ENCODE peak calls at places on chromosomes 16 and 17, in nine cellular contexts. T is body of pancreas, D is upper lobe of left lung, K is K562, C is A549, Z is right lobe of liver, A is heart left ventricle, E is GM12878, G is HCT116. U is an unnamed sample.
A peak's percentile ranks its signal among the peaks of the same experiment; 100 is the strongest.

GRCh38 chr16:54402270-54402669 is 115.7 kb upstream of the IRX3 start:
- ATAC-seq in T (no peak), D (no peak), K (no peak), C (no peak), Z (no peak), A (peak; percentile 94), E (no peak), G (no peak), U (no peak)

GRCh38 chr16:54176376-54176901 is 110.1 kb downstream of the IRX3 start:
- ATAC-seq in T (peak; percentile 49), D (no peak), K (no peak), C (no peak), Z (peak; percentile 86), A (no peak), E (no peak), G (no peak), U (no peak)

GRCh38 chr16:85216522-85217375 is 104.5 kb upstream of the CIBAR2 start:
- ATAC-seq in T (no peak), D (no peak), K (peak; percentile 85), C (no peak), Z (no peak), A (no peak), E (peak; percentile 63), G (no peak), U (no peak)

GRCh38 chr16:58196898-58197313 is 1.0 kb downstream of the CSNK2A2 start:
- ATAC-seq in T (no peak), D (no peak), K (peak; percentile 8), C (no peak), Z (no peak), A (peak; percentile 72), E (peak; percentile 32), G (peak; percentile 37), U (no peak)

GRCh38 chr17:27241346-27241946 is 52.5 kb upstream of the WSB1 start:
- ATAC-seq in T (no peak), D (no peak), K (no peak), C (no peak), Z (no peak), A (no peak), E (peak; percentile 76), G (peak; percentile 21), U (no peak)

GRCh38 chr16:70438325-70438982 is 446 bp downstream of the ST3GAL2 start:
- ATAC-seq in T (peak; percentile 10), D (no peak), K (peak; percentile 6), C (peak; percentile 66), Z (peak; percentile 3), A (no peak), E (no peak), G (peak; percentile 51), U (peak; percentile 54)

GRCh38 chr16:85924675-85925074 is 25.7 kb downstream of the IRF8 start:
- ATAC-seq in T (no peak), D (no peak), K (no peak), C (no peak), Z (no peak), A (no peak), E (no peak), G (no peak), U (no peak)

GRCh38 chr17:38417210-38417951 is 10.9 kb upstream of the ARHGAP23 start:
- ATAC-seq in T (no peak), D (no peak), K (peak; percentile 17), C (no peak), Z (no peak), A (no peak), E (peak; percentile 21), G (no peak), U (no peak)

GRCh38 chr17:32458367-32458766 is 14.1 kb downstream of the PSMD11 start:
- ATAC-seq in T (no peak), D (no peak), K (no peak), C (no peak), Z (no peak), A (no peak), E (no peak), G (no peak), U (no peak)

GRCh38 chr16:69072640-69072974 is 32.8 kb upstream of the HAS3 start:
- ATAC-seq in T (no peak), D (no peak), K (no peak), C (no peak), Z (no peak), A (no peak), E (no peak), G (no peak), U (no peak)

GRCh38 chr17:68706351-68706750 is 105.2 kb upstream of the FAM20A start:
- ATAC-seq in T (no peak), D (no peak), K (no peak), C (no peak), Z (no peak), A (peak; percentile 14), E (no peak), G (no peak), U (no peak)

GRCh38 chr17:64655704-64656103 is 6.4 kb downstream of the SMURF2 start:
- ATAC-seq in T (no peak), D (no peak), K (no peak), C (no peak), Z (no peak), A (no peak), E (no peak), G (no peak), U (no peak)

GRCh38 chr16:51950118-51950517 is 596.8 kb downstream of the TOX3 start:
- ATAC-seq in T (no peak), D (no peak), K (no peak), C (no peak), Z (no peak), A (no peak), E (no peak), G (no peak), U (no peak)

GRCh38 chr17:57506253-57506911 is 238.7 kb downstream of the CCDC182 start:
- ATAC-seq in T (no peak), D (no peak), K (peak; percentile 49), C (no peak), Z (no peak), A (peak; percentile 21), E (no peak), G (no peak), U (no peak)

GRCh38 chr17:82547981-82548380 is 28.4 kb downstream of the FOXK2 start:
- ATAC-seq in T (no peak), D (no peak), K (no peak), C (no peak), Z (no peak), A (no peak), E (no peak), G (no peak), U (no peak)

DNA sequence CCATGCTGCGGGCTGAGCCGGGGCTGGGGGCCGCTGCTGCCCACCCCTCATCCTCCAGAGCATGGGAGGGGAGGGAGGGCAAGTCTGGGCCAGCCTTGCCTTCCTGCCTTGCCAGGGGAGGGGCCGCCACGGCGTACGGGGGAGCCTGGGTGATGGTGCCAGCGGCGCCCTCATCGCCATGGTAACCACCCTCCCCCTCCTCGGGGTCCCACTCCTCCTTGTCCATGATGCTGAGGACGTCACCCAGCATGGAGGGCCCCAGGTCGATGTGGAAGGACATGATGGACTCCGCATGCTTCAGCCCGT is 23.9 kb upstream of the CPSF4L start:
- ATAC-seq in T (no peak), D (no peak), K (no peak), C (no peak), Z (no peak), A (no peak), E (no peak), G (no peak), U (no peak)
- H3K4me1 ChIP-seq in T (peaks cover 73% of the 10 kb centered on the region), D (peaks cover 43% of the 10 kb centered on the region), K (peaks cover 43% of the 10 kb centered on the region), C (peaks cover 47% of the 10 kb centered on the region), Z (peaks cover 6% of the 10 kb centered on the region), A (peaks cover 76% of the 10 kb centered on the region), E (peaks cover 25% of the 10 kb centered on the region), G (peaks cover 35% of the 10 kb centered on the region), U (peaks cover 82% of the 10 kb centered on the region)

GRCh38 chr16:80935691-80936090 is 71.0 kb downstream of the CMC2 start:
- ATAC-seq in T (no peak), D (no peak), K (no peak), C (no peak), Z (no peak), A (no peak), E (no peak), G (no peak), U (no peak)

GRCh38 chr16:80940069-80940856 is 66.4 kb downstream of the CMC2 start:
- ATAC-seq in T (no peak), D (no peak), K (no peak), C (no peak), Z (no peak), A (no peak), E (no peak), G (no peak), U (no peak)

GRCh38 chr16:80938035-80938927 is 68.4 kb downstream of the CMC2 start:
- ATAC-seq in T (peak; percentile 79), D (peak; percentile 32), K (peak; percentile 58), C (peak; percentile 19), Z (no peak), A (peak; percentile 63), E (no peak), G (peak; percentile 70), U (peak; percentile 92)

GRCh38 chr16:80936410-80936809 is 70.3 kb downstream of the CMC2 start:
- ATAC-seq in T (no peak), D (no peak), K (no peak), C (no peak), Z (no peak), A (no peak), E (no peak), G (no peak), U (no peak)

DNA sequence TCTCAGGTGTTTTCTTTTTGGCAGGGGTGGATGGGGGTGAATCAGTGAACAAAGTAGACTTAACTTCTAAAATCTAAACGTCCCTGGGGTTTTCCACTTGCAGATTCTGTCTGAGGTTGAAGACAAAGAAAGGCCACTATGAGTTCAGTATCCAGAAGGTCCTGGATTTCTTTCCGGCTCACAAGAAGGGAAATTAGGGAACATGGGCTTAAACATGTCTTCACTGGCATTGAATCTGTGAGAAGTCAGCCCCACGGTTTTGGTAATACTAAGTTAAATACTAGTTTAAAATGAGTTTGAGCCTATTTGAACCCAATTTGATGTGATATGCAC is 67.8 kb downstream of the CMC2 start:
- ATAC-seq in T (no peak), D (no peak), K (no peak), C (no peak), Z (no peak), A (no peak), E (no peak), G (no peak), U (no peak)
- TF ChIP-seq POLR2A in T (no peak), D (no peak), K (no peak), C (no peak), Z (no peak), A (no peak), E (no peak), G (no peak), U (no peak)

DNA sequence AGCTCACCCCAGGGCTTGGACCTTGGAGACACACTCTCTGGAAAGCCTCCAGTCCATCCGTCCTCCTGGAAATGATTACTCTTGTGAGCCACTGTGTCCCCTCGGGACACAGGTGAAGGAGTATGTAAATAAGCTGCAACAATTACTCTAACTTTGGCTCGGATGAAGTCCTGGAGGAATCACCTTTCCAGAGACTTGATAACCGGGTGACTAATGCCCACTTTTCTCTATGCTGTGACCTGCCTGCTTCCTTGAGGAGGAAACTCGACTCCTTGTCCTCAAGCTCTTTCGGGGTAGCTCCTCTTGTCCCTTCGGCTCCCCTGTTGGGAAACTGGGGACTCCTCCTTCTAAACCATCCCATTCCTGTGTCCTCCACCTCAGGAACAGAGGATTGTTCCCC is at the start of gene OR1A1:
- ATAC-seq in T (no peak), D (no peak), K (no peak), C (no peak), Z (no peak), A (no peak), E (no peak), G (no peak), U (no peak)
- H3K9me3 ChIP-seq in T (no peaks in the 10 kb centered on the region), D (peaks cover under 1% of the 10 kb centered on the region), K (no peaks in the 10 kb centered on the region), C (no peaks in the 10 kb centered on the region), Z (no peaks in the 10 kb centered on the region), A (peaks cover 4% of the 10 kb centered on the region), E (no peaks in the 10 kb centered on the region), G (no peaks in the 10 kb centered on the region), U (peaks cover 6% of the 10 kb centered on the region)

GRCh38 chr16:18801197-18801972 is at the start of gene ARL6IP1:
- ATAC-seq in T (peak; percentile 99), D (peak; percentile 100), K (peak; percentile 96), C (peak; percentile 93), Z (peak; percentile 97), A (peak; percentile 99), E (peak; percentile 97), G (peak; percentile 96), U (peak; percentile 99)
- H3K4me1 ChIP-seq in T (peaks cover 51% of the 10 kb centered on the region), D (peaks cover 29% of the 10 kb centered on the region), K (peaks cover 18% of the 10 kb centered on the region), C (peaks cover 61% of the 10 kb centered on the region), Z (no peaks in the 10 kb centered on the region), A (peaks cover 52% of the 10 kb centered on the region), E (peaks cover 12% of the 10 kb centered on the region), G (peaks cover 7% of the 10 kb centered on the region), U (peaks cover 58% of the 10 kb centered on the region)